ENCODE peak calls at places on chromosomes 3 and 15, in ten cellular contexts. M, S, P, U, Y, Q, J, K, X and I are unnamed samples.

GRCh38 chr3:48899298-48899697 is 616 bp upstream of the SLC25A20 start:
- DNase-seq in M (no peak), Y (peak; percentile 21), X (peak; percentile 55), Q (no peak), U (no peak), S (no peak), K (no peak), J (no peak), P (no peak), I (no peak)

GRCh38 chr3:148889828-148890227 is 24.7 kb downstream of the CPA3 start:
- DNase-seq in M (no peak), S (no peak), K (no peak), Q (no peak), X (no peak), J (no peak), Y (no peak), P (no peak), U (no peak), I (no peak)

GRCh38 chr15:66760968-66761722 is 59.1 kb downstream of the SMAD6 start:
- DNase-seq in U (no peak), J (no peak), K (no peak), Y (no peak), S (no peak), M (no peak), X (no peak), P (no peak), Q (peak; percentile 76), I (no peak)

GRCh38 chr3:186057594-186057993 is 51.3 kb downstream of the ETV5 start:
- DNase-seq in P (no peak), J (peak; percentile 39), K (peak; percentile 35), Q (no peak), S (peak; percentile 85), Y (no peak), M (peak; percentile 34), X (no peak), U (no peak), I (peak; percentile 49)

GRCh38 chr3:52188586-52189404 is 9.2 kb upstream of the ALAS1 start:
- DNase-seq in U (no peak), X (no peak), J (no peak), M (no peak), S (no peak), K (no peak), P (no peak), Y (no peak), Q (no peak), I (no peak)

GRCh38 chr15:69718916-69719315 is 266.3 kb downstream of the RPLP1 start:
- DNase-seq in P (no peak), S (no peak), K (no peak), U (no peak), J (no peak), M (no peak), Y (peak; percentile 25), Q (no peak), X (no peak), I (no peak)

GRCh38 chr15:78775472-78775871 is 35.8 kb downstream of the ADAMTS7 start:
- DNase-seq in S (no peak), U (no peak), X (no peak), M (no peak), K (no peak), Y (no peak), P (no peak), Q (no peak), J (no peak), I (no peak)

GRCh38 chr3:113287111-113287817 is 75.9 kb downstream of the BOC start:
- DNase-seq in J (peak; percentile 45), Y (no peak), U (no peak), X (no peak), S (peak; percentile 35), P (no peak), Q (no peak), M (peak; percentile 60), K (peak; percentile 64), I (peak; percentile 42)

GRCh38 chr3:43707998-43708397 is 17.3 kb downstream of the ABHD5 start:
- DNase-seq in J (no peak), M (peak; percentile 77), X (no peak), S (peak; percentile 68), Y (no peak), U (no peak), K (peak; percentile 79), P (no peak), Q (no peak), I (peak; percentile 82)

GRCh38 chr3:58617338-58617761 is 40.2 kb upstream of the FAM107A start:
- DNase-seq in J (no peak), X (no peak), M (no peak), S (no peak), K (no peak), Y (no peak), P (no peak), U (peak; percentile 93), Q (no peak), I (no peak)

GRCh38 chr15:98888839-98889479 is 118.6 kb downstream of the PGPEP1L start:
- DNase-seq in S (no peak), U (no peak), Y (no peak), Q (no peak), P (no peak), K (no peak), X (no peak), J (no peak), M (peak; percentile 18), I (no peak)

GRCh38 chr3:108474581-108474980 is 35.8 kb downstream of the MYH15 start:
- DNase-seq in U (no peak), K (no peak), Y (no peak), X (no peak), J (no peak), P (no peak), S (no peak), Q (no peak), M (no peak), I (peak; percentile 89)

GRCh38 chr15:32642667-32643425 is 1.3 kb downstream of the SCG5 start:
- DNase-seq in X (no peak), J (no peak), P (no peak), K (no peak), Q (no peak), U (no peak), S (no peak), M (no peak), Y (no peak), I (no peak)

GRCh38 chr3:115858995-115859807 is 235.9 kb downstream of the GAP43 start:
- DNase-seq in P (no peak), Q (no peak), J (no peak), X (no peak), S (no peak), M (no peak), U (no peak), Y (no peak), K (no peak), I (no peak)

GRCh38 chr3:157088133-157088488 is 71.8 kb downstream of the CCNL1 start:
- DNase-seq in K (no peak), J (no peak), M (peak; percentile 20), X (no peak), Y (no peak), S (no peak), P (no peak), U (no peak), Q (no peak), I (no peak)

GRCh38 chr3:48013288-48013980 is 2.8 kb downstream of the MAP4 start:
- DNase-seq in P (no peak), K (peak; percentile 44), Q (no peak), M (peak; percentile 47), S (no peak), X (no peak), J (peak; percentile 24), Y (no peak), U (no peak), I (peak; percentile 44)

GRCh38 chr3:97719156-97719821 is 45.3 kb upstream of the ARL6 start:
- DNase-seq in P (peak; percentile 51), U (no peak), M (peak; percentile 76), X (peak; percentile 49), K (peak; percentile 79), J (peak; percentile 34), Y (peak; percentile 49), Q (peak; percentile 84), S (no peak), I (peak; percentile 43)

GRCh38 chr3:16399473-16399872 is 114.0 kb downstream of the RFTN1 start:
- DNase-seq in J (peak; percentile 70), Q (no peak), X (no peak), U (no peak), K (peak; percentile 57), S (peak; percentile 74), Y (no peak), P (peak; percentile 59), M (peak; percentile 66), I (peak; percentile 45)

GRCh38 chr3:13265016-13265415 is 155.1 kb downstream of the NUP210 start:
- DNase-seq in Y (no peak), Q (no peak), K (no peak), P (no peak), S (no peak), X (no peak), M (no peak), J (no peak), U (no peak), I (no peak)

GRCh38 chr15:88243156-88243555 is 13.4 kb downstream of the NTRK3 start:
- DNase-seq in S (no peak), Y (no peak), J (no peak), P (no peak), X (no peak), M (no peak), K (no peak), U (no peak), Q (peak; percentile 72), I (no peak)

GRCh38 chr3:155970406-155970805 is 100.0 kb downstream of the GMPS start:
- DNase-seq in Q (no peak), K (no peak), M (no peak), J (no peak), Y (no peak), X (no peak), U (no peak), P (no peak), S (no peak), I (no peak)

GRCh38 chr3:102224171-102224570 is 210.6 kb upstream of the ZPLD1 start:
- DNase-seq in P (peak; percentile 18), Y (no peak), M (peak; percentile 32), Q (no peak), J (peak; percentile 11), U (no peak), S (no peak), X (no peak), K (peak; percentile 23), I (no peak)

GRCh38 chr3:42071720-42072582 is 19.2 kb upstream of the TRAK1 start:
- DNase-seq in P (peak; percentile 60), J (peak; percentile 74), M (peak; percentile 71), X (no peak), U (no peak), Q (no peak), K (peak; percentile 75), Y (no peak), S (peak; percentile 80), I (peak; percentile 35)

GRCh38 chr3:64915778-64916177 is 228.0 kb upstream of the ADAMTS9 start:
- DNase-seq in X (no peak), S (no peak), M (no peak), P (no peak), Y (no peak), J (no peak), U (peak; percentile 42), K (no peak), Q (no peak), I (no peak)

GRCh38 chr3:177574232-177574856 is 377.1 kb upstream of the TBL1XR1 start:
- DNase-seq in U (no peak), Q (no peak), P (no peak), J (no peak), X (no peak), M (peak; percentile 34), K (peak; percentile 41), S (no peak), Y (no peak), I (no peak)

GRCh38 chr3:34363871-34364270 is 565.4 kb downstream of the PDCD6IP start:
- DNase-seq in J (no peak), P (no peak), X (no peak), Y (no peak), S (no peak), M (no peak), Q (no peak), U (no peak), K (no peak), I (no peak)

GRCh38 chr3:111538687-111539086 is 3.3 kb upstream of the CD96 start:
- DNase-seq in M (no peak), K (peak; percentile 33), Y (no peak), S (no peak), Q (no peak), U (no peak), P (no peak), X (peak; percentile 23), J (no peak), I (peak; percentile 27)

GRCh38 chr3:179108091-179108490 is 36.5 kb upstream of the ZMAT3 start:
- DNase-seq in Y (no peak), P (no peak), Q (no peak), U (no peak), M (peak; percentile 40), S (peak; percentile 57), J (peak; percentile 38), X (no peak), K (peak; percentile 56), I (no peak)